ENCODE peak calls at places on chromosomes 13 and 19, in ten cellular contexts. P is HFF-Myc; F is A549; D is stimulated activated CD4-positive, alpha-beta T cell treated with anti-CD3 and anti-CD28 coated beads, Interleukin-2, amount 100 ng/mL, for 4 hours; B is NCI-H524; V is transverse colon; U is HEK293T; K is HS-5; E is EL; Q is dorsolateral prefrontal cortex. I is an unnamed sample.

GRCh38 chr19:47247308-47247990 is 8.9 kb upstream of the CCDC9 start:
- DNase-seq in P (no peak), F (peak), D (peak), B (peak), V (peak), U (peak), K (no peak), E (peak), Q (peak), I (no peak)

GRCh38 chr19:17424743-17425365 is 5.0 kb downstream of the MVB12A start:
- DNase-seq in P (no peak), F (no peak), D (no peak), B (peak), V (no peak), U (peak), K (no peak), E (peak), Q (peak), I (no peak)

GRCh38 chr13:107942030-107942617 is 273.2 kb downstream of the LIG4 start:
- DNase-seq in P (no peak), F (no peak), D (no peak), B (no peak), V (no peak), U (no peak), K (no peak), E (no peak), Q (no peak), I (no peak)

GRCh38 chr13:95099541-95099940 is 201.7 kb downstream of the ABCC4 start:
- DNase-seq in P (no peak), F (peak), D (no peak), B (no peak), V (no peak), U (no peak), K (no peak), E (peak), Q (no peak), I (peak)

GRCh38 chr13:34720618-34721017 is 221.5 kb upstream of the NBEA start:
- DNase-seq in P (no peak), F (no peak), D (no peak), B (no peak), V (no peak), U (no peak), K (no peak), E (peak), Q (no peak), I (no peak)

GRCh38 chr13:99979453-99980200 is 2.0 kb upstream of the ZIC2 start:
- DNase-seq in P (no peak), F (no peak), D (no peak), B (peak), V (no peak), U (no peak), K (no peak), E (no peak), Q (no peak), I (no peak)

GRCh38 chr13:43990829-43991228 is 111.1 kb downstream of the LACC1 start:
- DNase-seq in P (no peak), F (no peak), D (no peak), B (no peak), V (no peak), U (no peak), K (no peak), E (no peak), Q (no peak), I (no peak)

GRCh38 chr13:60230593-60230992 is 66.9 kb upstream of the DIAPH3 start:
- DNase-seq in P (no peak), F (no peak), D (no peak), B (no peak), V (no peak), U (no peak), K (no peak), E (peak), Q (no peak), I (no peak)

GRCh38 chr13:104592127-104592526 is 1525.9 kb upstream of the SLC10A2 start:
- DNase-seq in P (no peak), F (no peak), D (no peak), B (no peak), V (no peak), U (no peak), K (peak), E (peak), Q (no peak), I (no peak)

GRCh38 chr19:11513946-11514345 is 8.3 kb upstream of the ZNF653 start:
- DNase-seq in P (no peak), F (no peak), D (no peak), B (no peak), V (no peak), U (no peak), K (no peak), E (no peak), Q (no peak), I (no peak)

GRCh38 chr13:40271511-40271910 is 394.9 kb downstream of the FOXO1 start:
- DNase-seq in P (no peak), F (no peak), D (no peak), B (no peak), V (peak), U (no peak), K (no peak), E (no peak), Q (no peak), I (no peak)

GRCh38 chr13:114099191-114099590 is 33.2 kb downstream of the RASA3 start:
- DNase-seq in P (no peak), F (peak), D (no peak), B (peak), V (peak), U (peak), K (no peak), E (peak), Q (peak), I (peak)

GRCh38 chr19:50820549-50821247 is 2.9 kb downstream of the KLK1 start:
- DNase-seq in P (no peak), F (no peak), D (no peak), B (no peak), V (peak), U (no peak), K (no peak), E (no peak), Q (no peak), I (no peak)

GRCh38 chr13:24693862-24694471 is 13.8 kb downstream of the ATP12A start:
- DNase-seq in P (no peak), F (peak), D (no peak), B (peak), V (peak), U (peak), K (no peak), E (peak), Q (no peak), I (peak)

GRCh38 chr19:46860125-46860845 is 512 bp upstream of the ARHGAP35 start:
- DNase-seq in P (peak), F (peak), D (peak), B (peak), V (peak), U (peak), K (peak), E (peak), Q (peak), I (peak)

GRCh38 chr13:111139452-111139851 is 24.3 kb downstream of the ARHGEF7 start:
- DNase-seq in P (no peak), F (no peak), D (no peak), B (no peak), V (no peak), U (no peak), K (no peak), E (no peak), Q (no peak), I (no peak)

GRCh38 chr13:50626031-50626643 is 217.4 kb downstream of the DLEU7 start:
- DNase-seq in P (no peak), F (no peak), D (no peak), B (no peak), V (no peak), U (no peak), K (no peak), E (peak), Q (no peak), I (peak)

GRCh38 chr19:49875801-49876421 is 1.2 kb downstream of the AKT1S1 start:
- DNase-seq in P (no peak), F (peak), D (peak), B (peak), V (peak), U (peak), K (no peak), E (peak), Q (peak), I (no peak)

GRCh38 chr19:2043864-2044708 is 7.0 kb downstream of the MKNK2 start:
- DNase-seq in P (no peak), F (no peak), D (no peak), B (no peak), V (no peak), U (no peak), K (no peak), E (no peak), Q (no peak), I (no peak)

GRCh38 chr19:16328824-16329482 is 4.3 kb downstream of the KLF2 start:
- DNase-seq in P (no peak), F (no peak), D (peak), B (no peak), V (no peak), U (no peak), K (no peak), E (peak), Q (no peak), I (no peak)

GRCh38 chr13:112346173-112346898 is 29.8 kb upstream of the SPACA7 start:
- DNase-seq in P (no peak), F (no peak), D (no peak), B (peak), V (no peak), U (peak), K (no peak), E (peak), Q (no peak), I (no peak)

GRCh38 chr13:96952592-96952991 is 41.7 kb downstream of the OXGR1 start:
- DNase-seq in P (no peak), F (no peak), D (no peak), B (no peak), V (no peak), U (no peak), K (no peak), E (no peak), Q (no peak), I (no peak)

GRCh38 chr13:51000576-51001260 is 91.1 kb downstream of the RNASEH2B start:
- DNase-seq in P (no peak), F (no peak), D (no peak), B (no peak), V (peak), U (no peak), K (no peak), E (no peak), Q (no peak), I (peak)

GRCh38 chr19:32339988-32340874 is 5.2 kb upstream of the ZNF507 start:
- DNase-seq in P (no peak), F (peak), D (no peak), B (peak), V (peak), U (peak), K (no peak), E (peak), Q (peak), I (peak)

GRCh38 chr19:5186293-5187050 is 154.1 kb downstream of the PTPRS start:
- DNase-seq in P (peak), F (no peak), D (no peak), B (no peak), V (no peak), U (no peak), K (peak), E (peak), Q (no peak), I (peak)

GRCh38 chr13:24063281-24063851 is 97.2 kb upstream of the SPATA13 start:
- DNase-seq in P (no peak), F (no peak), D (peak), B (peak), V (no peak), U (no peak), K (no peak), E (no peak), Q (no peak), I (no peak)

GRCh38 chr13:99972190-99972731 is 694 bp upstream of the ZIC5 start:
- DNase-seq in P (no peak), F (no peak), D (no peak), B (no peak), V (no peak), U (no peak), K (no peak), E (no peak), Q (no peak), I (no peak)

GRCh38 chr19:31338069-31338767 is 11.0 kb downstream of the TSHZ3 start:
- DNase-seq in P (no peak), F (peak), D (no peak), B (no peak), V (peak), U (peak), K (no peak), E (peak), Q (no peak), I (no peak)

GRCh38 chr19:37932985-37933953 is 26.3 kb downstream of the SIPA1L3 start:
- DNase-seq in P (no peak), F (peak), D (no peak), B (no peak), V (peak), U (no peak), K (no peak), E (peak), Q (no peak), I (peak)

GRCh38 chr13:39524795-39525194 is 78.2 kb downstream of the LHFPL6 start:
- DNase-seq in P (no peak), F (no peak), D (no peak), B (no peak), V (no peak), U (no peak), K (no peak), E (no peak), Q (no peak), I (no peak)

GRCh38 chr13:109243311-109243951 is 543.0 kb downstream of the IRS2 start:
- DNase-seq in P (peak), F (peak), D (no peak), B (peak), V (no peak), U (no peak), K (peak), E (peak), Q (no peak), I (peak)

GRCh38 chr13:26583662-26584061 is 26.2 kb downstream of the WASF3 start:
- DNase-seq in P (no peak), F (no peak), D (no peak), B (peak), V (no peak), U (no peak), K (no peak), E (no peak), Q (no peak), I (no peak)